ENCODE peak calls at places on chromosomes 16 and 17, in seven cellular contexts. One of them, this sample, is unnamed.

GRCh38 chr17:21007646-21008045 is 35.2 kb downstream of the USP22 start:
- DNase-seq in stimulated activated CD8-positive, alpha-beta memory T cell treated with anti-CD3 and anti-CD28 coated beads, Interleukin-7, amount 100 ng/mL, for 24 hours: no peak
- DNase-seq in fibroblast of the aortic adventitia: no peak
- DNase-seq in activated T-helper 1 cell treated with Interleukin-2 at 50 U/mL for 16 hours: no peak
- DNase-seq in activated CD4-positive, alpha-beta memory T cell treated with anti-CD3 and anti-CD28 coated beads, Interleukin-2, amount 10 ng/mL, durations not matched to agents 7 days and 5 days: no peak
- DNase-seq in AG04450: no peak
- DNase-seq in progenitor cell of endocrine pancreas: no peak
- DNase-seq in this sample: no peak

GRCh38 chr17:67999291-67999911 is 3.1 kb upstream of the C17orf58 start:
- DNase-seq in stimulated activated CD8-positive, alpha-beta memory T cell treated with anti-CD3 and anti-CD28 coated beads, Interleukin-7, amount 100 ng/mL, for 24 hours: no peak
- DNase-seq in fibroblast of the aortic adventitia: no peak
- DNase-seq in activated T-helper 1 cell treated with Interleukin-2 at 50 U/mL for 16 hours: no peak
- DNase-seq in activated CD4-positive, alpha-beta memory T cell treated with anti-CD3 and anti-CD28 coated beads, Interleukin-2, amount 10 ng/mL, durations not matched to agents 7 days and 5 days: no peak
- DNase-seq in AG04450: no peak
- DNase-seq in progenitor cell of endocrine pancreas: no peak
- DNase-seq in this sample: no peak

GRCh38 chr17:49715717-49716279 is 8.0 kb upstream of the SLC35B1 start:
- DNase-seq in stimulated activated CD8-positive, alpha-beta memory T cell treated with anti-CD3 and anti-CD28 coated beads, Interleukin-7, amount 100 ng/mL, for 24 hours: no peak
- DNase-seq in fibroblast of the aortic adventitia: no peak
- DNase-seq in activated T-helper 1 cell treated with Interleukin-2 at 50 U/mL for 16 hours: no peak
- DNase-seq in activated CD4-positive, alpha-beta memory T cell treated with anti-CD3 and anti-CD28 coated beads, Interleukin-2, amount 10 ng/mL, durations not matched to agents 7 days and 5 days: peak
- DNase-seq in AG04450: no peak
- DNase-seq in progenitor cell of endocrine pancreas: no peak
- DNase-seq in this sample: no peak

GRCh38 chr17:17419166-17419565 is 57.6 kb upstream of the MED9 start:
- DNase-seq in stimulated activated CD8-positive, alpha-beta memory T cell treated with anti-CD3 and anti-CD28 coated beads, Interleukin-7, amount 100 ng/mL, for 24 hours: no peak
- DNase-seq in fibroblast of the aortic adventitia: no peak
- DNase-seq in activated T-helper 1 cell treated with Interleukin-2 at 50 U/mL for 16 hours: no peak
- DNase-seq in activated CD4-positive, alpha-beta memory T cell treated with anti-CD3 and anti-CD28 coated beads, Interleukin-2, amount 10 ng/mL, durations not matched to agents 7 days and 5 days: no peak
- DNase-seq in AG04450: no peak
- DNase-seq in progenitor cell of endocrine pancreas: no peak
- DNase-seq in this sample: no peak

GRCh38 chr16:20385844-20386832 is 18.4 kb downstream of the PDILT start:
- DNase-seq in stimulated activated CD8-positive, alpha-beta memory T cell treated with anti-CD3 and anti-CD28 coated beads, Interleukin-7, amount 100 ng/mL, for 24 hours: peak
- DNase-seq in fibroblast of the aortic adventitia: peak
- DNase-seq in activated T-helper 1 cell treated with Interleukin-2 at 50 U/mL for 16 hours: peak
- DNase-seq in activated CD4-positive, alpha-beta memory T cell treated with anti-CD3 and anti-CD28 coated beads, Interleukin-2, amount 10 ng/mL, durations not matched to agents 7 days and 5 days: peak
- DNase-seq in AG04450: peak
- DNase-seq in progenitor cell of endocrine pancreas: peak
- DNase-seq in this sample: peak

GRCh38 chr16:55059146-55059545 is 128.5 kb downstream of the IRX5 start:
- DNase-seq in stimulated activated CD8-positive, alpha-beta memory T cell treated with anti-CD3 and anti-CD28 coated beads, Interleukin-7, amount 100 ng/mL, for 24 hours: no peak
- DNase-seq in fibroblast of the aortic adventitia: no peak
- DNase-seq in activated T-helper 1 cell treated with Interleukin-2 at 50 U/mL for 16 hours: no peak
- DNase-seq in activated CD4-positive, alpha-beta memory T cell treated with anti-CD3 and anti-CD28 coated beads, Interleukin-2, amount 10 ng/mL, durations not matched to agents 7 days and 5 days: no peak
- DNase-seq in AG04450: no peak
- DNase-seq in progenitor cell of endocrine pancreas: no peak
- DNase-seq in this sample: no peak

GRCh38 chr17:58279736-58280479 is 827 bp downstream of the MPO start:
- DNase-seq in stimulated activated CD8-positive, alpha-beta memory T cell treated with anti-CD3 and anti-CD28 coated beads, Interleukin-7, amount 100 ng/mL, for 24 hours: no peak
- DNase-seq in fibroblast of the aortic adventitia: no peak
- DNase-seq in activated T-helper 1 cell treated with Interleukin-2 at 50 U/mL for 16 hours: no peak
- DNase-seq in activated CD4-positive, alpha-beta memory T cell treated with anti-CD3 and anti-CD28 coated beads, Interleukin-2, amount 10 ng/mL, durations not matched to agents 7 days and 5 days: no peak
- DNase-seq in AG04450: no peak
- DNase-seq in progenitor cell of endocrine pancreas: no peak
- DNase-seq in this sample: no peak

GRCh38 chr17:75088902-75089417 is 1.2 kb downstream of the SLC16A5 start:
- DNase-seq in stimulated activated CD8-positive, alpha-beta memory T cell treated with anti-CD3 and anti-CD28 coated beads, Interleukin-7, amount 100 ng/mL, for 24 hours: no peak
- DNase-seq in fibroblast of the aortic adventitia: no peak
- DNase-seq in activated T-helper 1 cell treated with Interleukin-2 at 50 U/mL for 16 hours: no peak
- DNase-seq in activated CD4-positive, alpha-beta memory T cell treated with anti-CD3 and anti-CD28 coated beads, Interleukin-2, amount 10 ng/mL, durations not matched to agents 7 days and 5 days: no peak
- DNase-seq in AG04450: no peak
- DNase-seq in progenitor cell of endocrine pancreas: no peak
- DNase-seq in this sample: no peak

GRCh38 chr16:51326131-51326856 is 175.2 kb upstream of the SALL1 start:
- DNase-seq in stimulated activated CD8-positive, alpha-beta memory T cell treated with anti-CD3 and anti-CD28 coated beads, Interleukin-7, amount 100 ng/mL, for 24 hours: no peak
- DNase-seq in fibroblast of the aortic adventitia: peak
- DNase-seq in activated T-helper 1 cell treated with Interleukin-2 at 50 U/mL for 16 hours: no peak
- DNase-seq in activated CD4-positive, alpha-beta memory T cell treated with anti-CD3 and anti-CD28 coated beads, Interleukin-2, amount 10 ng/mL, durations not matched to agents 7 days and 5 days: no peak
- DNase-seq in AG04450: peak
- DNase-seq in progenitor cell of endocrine pancreas: no peak
- DNase-seq in this sample: no peak

GRCh38 chr16:70694517-70695218 is 8.8 kb upstream of the MTSS2 start:
- DNase-seq in stimulated activated CD8-positive, alpha-beta memory T cell treated with anti-CD3 and anti-CD28 coated beads, Interleukin-7, amount 100 ng/mL, for 24 hours: no peak
- DNase-seq in fibroblast of the aortic adventitia: no peak
- DNase-seq in activated T-helper 1 cell treated with Interleukin-2 at 50 U/mL for 16 hours: no peak
- DNase-seq in activated CD4-positive, alpha-beta memory T cell treated with anti-CD3 and anti-CD28 coated beads, Interleukin-2, amount 10 ng/mL, durations not matched to agents 7 days and 5 days: no peak
- DNase-seq in AG04450: no peak
- DNase-seq in progenitor cell of endocrine pancreas: no peak
- DNase-seq in this sample: no peak

GRCh38 chr16:1338119-1338730 is 4.8 kb downstream of the BAIAP3 start:
- DNase-seq in stimulated activated CD8-positive, alpha-beta memory T cell treated with anti-CD3 and anti-CD28 coated beads, Interleukin-7, amount 100 ng/mL, for 24 hours: no peak
- DNase-seq in fibroblast of the aortic adventitia: no peak
- DNase-seq in activated T-helper 1 cell treated with Interleukin-2 at 50 U/mL for 16 hours: no peak
- DNase-seq in activated CD4-positive, alpha-beta memory T cell treated with anti-CD3 and anti-CD28 coated beads, Interleukin-2, amount 10 ng/mL, durations not matched to agents 7 days and 5 days: no peak
- DNase-seq in AG04450: no peak
- DNase-seq in progenitor cell of endocrine pancreas: peak
- DNase-seq in this sample: no peak

GRCh38 chr16:89545831-89546574 is 14.5 kb upstream of the RPL13 start:
- DNase-seq in stimulated activated CD8-positive, alpha-beta memory T cell treated with anti-CD3 and anti-CD28 coated beads, Interleukin-7, amount 100 ng/mL, for 24 hours: no peak
- DNase-seq in fibroblast of the aortic adventitia: no peak
- DNase-seq in activated T-helper 1 cell treated with Interleukin-2 at 50 U/mL for 16 hours: no peak
- DNase-seq in activated CD4-positive, alpha-beta memory T cell treated with anti-CD3 and anti-CD28 coated beads, Interleukin-2, amount 10 ng/mL, durations not matched to agents 7 days and 5 days: no peak
- DNase-seq in AG04450: no peak
- DNase-seq in progenitor cell of endocrine pancreas: peak
- DNase-seq in this sample: no peak

GRCh38 chr17:81845361-81845760 is 10.5 kb upstream of the PPP1R27 start:
- DNase-seq in stimulated activated CD8-positive, alpha-beta memory T cell treated with anti-CD3 and anti-CD28 coated beads, Interleukin-7, amount 100 ng/mL, for 24 hours: no peak
- DNase-seq in fibroblast of the aortic adventitia: no peak
- DNase-seq in activated T-helper 1 cell treated with Interleukin-2 at 50 U/mL for 16 hours: no peak
- DNase-seq in activated CD4-positive, alpha-beta memory T cell treated with anti-CD3 and anti-CD28 coated beads, Interleukin-2, amount 10 ng/mL, durations not matched to agents 7 days and 5 days: no peak
- DNase-seq in AG04450: no peak
- DNase-seq in progenitor cell of endocrine pancreas: no peak
- DNase-seq in this sample: no peak

GRCh38 chr17:17380156-17380925 is 77.2 kb downstream of the NT5M start:
- DNase-seq in stimulated activated CD8-positive, alpha-beta memory T cell treated with anti-CD3 and anti-CD28 coated beads, Interleukin-7, amount 100 ng/mL, for 24 hours: no peak
- DNase-seq in fibroblast of the aortic adventitia: no peak
- DNase-seq in activated T-helper 1 cell treated with Interleukin-2 at 50 U/mL for 16 hours: no peak
- DNase-seq in activated CD4-positive, alpha-beta memory T cell treated with anti-CD3 and anti-CD28 coated beads, Interleukin-2, amount 10 ng/mL, durations not matched to agents 7 days and 5 days: no peak
- DNase-seq in AG04450: no peak
- DNase-seq in progenitor cell of endocrine pancreas: no peak
- DNase-seq in this sample: no peak

GRCh38 chr16:80120899-80121521 is 419.8 kb upstream of the DYNLRB2 start:
- DNase-seq in stimulated activated CD8-positive, alpha-beta memory T cell treated with anti-CD3 and anti-CD28 coated beads, Interleukin-7, amount 100 ng/mL, for 24 hours: no peak
- DNase-seq in fibroblast of the aortic adventitia: no peak
- DNase-seq in activated T-helper 1 cell treated with Interleukin-2 at 50 U/mL for 16 hours: no peak
- DNase-seq in activated CD4-positive, alpha-beta memory T cell treated with anti-CD3 and anti-CD28 coated beads, Interleukin-2, amount 10 ng/mL, durations not matched to agents 7 days and 5 days: no peak
- DNase-seq in AG04450: no peak
- DNase-seq in progenitor cell of endocrine pancreas: no peak
- DNase-seq in this sample: no peak

GRCh38 chr17:19800571-19800970 is 52.5 kb upstream of the ALDH3A1 start:
- DNase-seq in stimulated activated CD8-positive, alpha-beta memory T cell treated with anti-CD3 and anti-CD28 coated beads, Interleukin-7, amount 100 ng/mL, for 24 hours: no peak
- DNase-seq in fibroblast of the aortic adventitia: no peak
- DNase-seq in activated T-helper 1 cell treated with Interleukin-2 at 50 U/mL for 16 hours: no peak
- DNase-seq in activated CD4-positive, alpha-beta memory T cell treated with anti-CD3 and anti-CD28 coated beads, Interleukin-2, amount 10 ng/mL, durations not matched to agents 7 days and 5 days: no peak
- DNase-seq in AG04450: no peak
- DNase-seq in progenitor cell of endocrine pancreas: no peak
- DNase-seq in this sample: no peak

GRCh38 chr17:7308625-7309433 is 1.4 kb downstream of the EIF5A start:
- DNase-seq in stimulated activated CD8-positive, alpha-beta memory T cell treated with anti-CD3 and anti-CD28 coated beads, Interleukin-7, amount 100 ng/mL, for 24 hours: peak
- DNase-seq in fibroblast of the aortic adventitia: peak
- DNase-seq in activated T-helper 1 cell treated with Interleukin-2 at 50 U/mL for 16 hours: peak
- DNase-seq in activated CD4-positive, alpha-beta memory T cell treated with anti-CD3 and anti-CD28 coated beads, Interleukin-2, amount 10 ng/mL, durations not matched to agents 7 days and 5 days: peak
- DNase-seq in AG04450: no peak
- DNase-seq in progenitor cell of endocrine pancreas: no peak
- DNase-seq in this sample: peak

GRCh38 chr16:28217326-28217725 is 5.6 kb upstream of the XPO6 start:
- DNase-seq in stimulated activated CD8-positive, alpha-beta memory T cell treated with anti-CD3 and anti-CD28 coated beads, Interleukin-7, amount 100 ng/mL, for 24 hours: no peak
- DNase-seq in fibroblast of the aortic adventitia: no peak
- DNase-seq in activated T-helper 1 cell treated with Interleukin-2 at 50 U/mL for 16 hours: no peak
- DNase-seq in activated CD4-positive, alpha-beta memory T cell treated with anti-CD3 and anti-CD28 coated beads, Interleukin-2, amount 10 ng/mL, durations not matched to agents 7 days and 5 days: no peak
- DNase-seq in AG04450: no peak
- DNase-seq in progenitor cell of endocrine pancreas: no peak
- DNase-seq in this sample: no peak

GRCh38 chr16:82059983-82060421 is 24.9 kb downstream of the HSD17B2 start:
- DNase-seq in stimulated activated CD8-positive, alpha-beta memory T cell treated with anti-CD3 and anti-CD28 coated beads, Interleukin-7, amount 100 ng/mL, for 24 hours: no peak
- DNase-seq in fibroblast of the aortic adventitia: no peak
- DNase-seq in activated T-helper 1 cell treated with Interleukin-2 at 50 U/mL for 16 hours: no peak
- DNase-seq in activated CD4-positive, alpha-beta memory T cell treated with anti-CD3 and anti-CD28 coated beads, Interleukin-2, amount 10 ng/mL, durations not matched to agents 7 days and 5 days: no peak
- DNase-seq in AG04450: no peak
- DNase-seq in progenitor cell of endocrine pancreas: no peak
- DNase-seq in this sample: no peak

GRCh38 chr17:38906429-38907172 is 18.8 kb upstream of the LASP1NB start:
- DNase-seq in stimulated activated CD8-positive, alpha-beta memory T cell treated with anti-CD3 and anti-CD28 coated beads, Interleukin-7, amount 100 ng/mL, for 24 hours: no peak
- DNase-seq in fibroblast of the aortic adventitia: no peak
- DNase-seq in activated T-helper 1 cell treated with Interleukin-2 at 50 U/mL for 16 hours: no peak
- DNase-seq in activated CD4-positive, alpha-beta memory T cell treated with anti-CD3 and anti-CD28 coated beads, Interleukin-2, amount 10 ng/mL, durations not matched to agents 7 days and 5 days: no peak
- DNase-seq in AG04450: no peak
- DNase-seq in progenitor cell of endocrine pancreas: no peak
- DNase-seq in this sample: no peak

GRCh38 chr17:76277300-76278267 is 12.4 kb downstream of the UBALD2 start:
- DNase-seq in stimulated activated CD8-positive, alpha-beta memory T cell treated with anti-CD3 and anti-CD28 coated beads, Interleukin-7, amount 100 ng/mL, for 24 hours: no peak
- DNase-seq in fibroblast of the aortic adventitia: no peak
- DNase-seq in activated T-helper 1 cell treated with Interleukin-2 at 50 U/mL for 16 hours: no peak
- DNase-seq in activated CD4-positive, alpha-beta memory T cell treated with anti-CD3 and anti-CD28 coated beads, Interleukin-2, amount 10 ng/mL, durations not matched to agents 7 days and 5 days: peak
- DNase-seq in AG04450: no peak
- DNase-seq in progenitor cell of endocrine pancreas: no peak
- DNase-seq in this sample: no peak

GRCh38 chr16:5905935-5906334 is 808.3 kb upstream of the EEF2KMT start:
- DNase-seq in stimulated activated CD8-positive, alpha-beta memory T cell treated with anti-CD3 and anti-CD28 coated beads, Interleukin-7, amount 100 ng/mL, for 24 hours: no peak
- DNase-seq in fibroblast of the aortic adventitia: no peak
- DNase-seq in activated T-helper 1 cell treated with Interleukin-2 at 50 U/mL for 16 hours: no peak
- DNase-seq in activated CD4-positive, alpha-beta memory T cell treated with anti-CD3 and anti-CD28 coated beads, Interleukin-2, amount 10 ng/mL, durations not matched to agents 7 days and 5 days: no peak
- DNase-seq in AG04450: no peak
- DNase-seq in progenitor cell of endocrine pancreas: no peak
- DNase-seq in this sample: no peak

GRCh38 chr16:31713071-31713944 is 160.3 kb upstream of the ZNF267 start:
- DNase-seq in stimulated activated CD8-positive, alpha-beta memory T cell treated with anti-CD3 and anti-CD28 coated beads, Interleukin-7, amount 100 ng/mL, for 24 hours: peak
- DNase-seq in fibroblast of the aortic adventitia: peak
- DNase-seq in activated T-helper 1 cell treated with Interleukin-2 at 50 U/mL for 16 hours: peak
- DNase-seq in activated CD4-positive, alpha-beta memory T cell treated with anti-CD3 and anti-CD28 coated beads, Interleukin-2, amount 10 ng/mL, durations not matched to agents 7 days and 5 days: peak
- DNase-seq in AG04450: peak
- DNase-seq in progenitor cell of endocrine pancreas: peak
- DNase-seq in this sample: peak

GRCh38 chr16:67150833-67151396 is at the start of gene B3GNT9:
- DNase-seq in stimulated activated CD8-positive, alpha-beta memory T cell treated with anti-CD3 and anti-CD28 coated beads, Interleukin-7, amount 100 ng/mL, for 24 hours: no peak
- DNase-seq in fibroblast of the aortic adventitia: peak
- DNase-seq in activated T-helper 1 cell treated with Interleukin-2 at 50 U/mL for 16 hours: no peak
- DNase-seq in activated CD4-positive, alpha-beta memory T cell treated with anti-CD3 and anti-CD28 coated beads, Interleukin-2, amount 10 ng/mL, durations not matched to agents 7 days and 5 days: peak
- DNase-seq in AG04450: peak
- DNase-seq in progenitor cell of endocrine pancreas: no peak
- DNase-seq in this sample: no peak

GRCh38 chr16:87166934-87167333 is 150.3 kb downstream of the C16orf95 start:
- DNase-seq in stimulated activated CD8-positive, alpha-beta memory T cell treated with anti-CD3 and anti-CD28 coated beads, Interleukin-7, amount 100 ng/mL, for 24 hours: no peak
- DNase-seq in fibroblast of the aortic adventitia: no peak
- DNase-seq in activated T-helper 1 cell treated with Interleukin-2 at 50 U/mL for 16 hours: no peak
- DNase-seq in activated CD4-positive, alpha-beta memory T cell treated with anti-CD3 and anti-CD28 coated beads, Interleukin-2, amount 10 ng/mL, durations not matched to agents 7 days and 5 days: no peak
- DNase-seq in AG04450: no peak
- DNase-seq in progenitor cell of endocrine pancreas: no peak
- DNase-seq in this sample: no peak

GRCh38 chr16:56355221-56355620 is 70.1 kb downstream of the AMFR start:
- DNase-seq in stimulated activated CD8-positive, alpha-beta memory T cell treated with anti-CD3 and anti-CD28 coated beads, Interleukin-7, amount 100 ng/mL, for 24 hours: no peak
- DNase-seq in fibroblast of the aortic adventitia: no peak
- DNase-seq in activated T-helper 1 cell treated with Interleukin-2 at 50 U/mL for 16 hours: no peak
- DNase-seq in activated CD4-positive, alpha-beta memory T cell treated with anti-CD3 and anti-CD28 coated beads, Interleukin-2, amount 10 ng/mL, durations not matched to agents 7 days and 5 days: no peak
- DNase-seq in AG04450: no peak
- DNase-seq in progenitor cell of endocrine pancreas: no peak
- DNase-seq in this sample: no peak

GRCh38 chr17:50093807-50094206 is 1.3 kb upstream of the PDK2 start:
- DNase-seq in stimulated activated CD8-positive, alpha-beta memory T cell treated with anti-CD3 and anti-CD28 coated beads, Interleukin-7, amount 100 ng/mL, for 24 hours: no peak
- DNase-seq in fibroblast of the aortic adventitia: no peak
- DNase-seq in activated T-helper 1 cell treated with Interleukin-2 at 50 U/mL for 16 hours: no peak
- DNase-seq in activated CD4-positive, alpha-beta memory T cell treated with anti-CD3 and anti-CD28 coated beads, Interleukin-2, amount 10 ng/mL, durations not matched to agents 7 days and 5 days: no peak
- DNase-seq in AG04450: no peak
- DNase-seq in progenitor cell of endocrine pancreas: no peak
- DNase-seq in this sample: no peak

GRCh38 chr17:38685485-38685884 is 10.7 kb upstream of the EPOP start:
- DNase-seq in stimulated activated CD8-positive, alpha-beta memory T cell treated with anti-CD3 and anti-CD28 coated beads, Interleukin-7, amount 100 ng/mL, for 24 hours: no peak
- DNase-seq in fibroblast of the aortic adventitia: no peak
- DNase-seq in activated T-helper 1 cell treated with Interleukin-2 at 50 U/mL for 16 hours: no peak
- DNase-seq in activated CD4-positive, alpha-beta memory T cell treated with anti-CD3 and anti-CD28 coated beads, Interleukin-2, amount 10 ng/mL, durations not matched to agents 7 days and 5 days: no peak
- DNase-seq in AG04450: no peak
- DNase-seq in progenitor cell of endocrine pancreas: no peak
- DNase-seq in this sample: no peak

GRCh38 chr17:45395569-45396415 is 36.9 kb downstream of the ARHGAP27 start:
- DNase-seq in stimulated activated CD8-positive, alpha-beta memory T cell treated with anti-CD3 and anti-CD28 coated beads, Interleukin-7, amount 100 ng/mL, for 24 hours: no peak
- DNase-seq in fibroblast of the aortic adventitia: no peak
- DNase-seq in activated T-helper 1 cell treated with Interleukin-2 at 50 U/mL for 16 hours: no peak
- DNase-seq in activated CD4-positive, alpha-beta memory T cell treated with anti-CD3 and anti-CD28 coated beads, Interleukin-2, amount 10 ng/mL, durations not matched to agents 7 days and 5 days: no peak
- DNase-seq in AG04450: no peak
- DNase-seq in progenitor cell of endocrine pancreas: no peak
- DNase-seq in this sample: no peak

GRCh38 chr17:28928061-28928460 is 23.3 kb downstream of the PHF12 start:
- DNase-seq in stimulated activated CD8-positive, alpha-beta memory T cell treated with anti-CD3 and anti-CD28 coated beads, Interleukin-7, amount 100 ng/mL, for 24 hours: no peak
- DNase-seq in fibroblast of the aortic adventitia: peak
- DNase-seq in activated T-helper 1 cell treated with Interleukin-2 at 50 U/mL for 16 hours: no peak
- DNase-seq in activated CD4-positive, alpha-beta memory T cell treated with anti-CD3 and anti-CD28 coated beads, Interleukin-2, amount 10 ng/mL, durations not matched to agents 7 days and 5 days: peak
- DNase-seq in AG04450: no peak
- DNase-seq in progenitor cell of endocrine pancreas: no peak
- DNase-seq in this sample: no peak

GRCh38 chr17:51869387-51869786 is 289.1 kb downstream of the CA10 start:
- DNase-seq in stimulated activated CD8-positive, alpha-beta memory T cell treated with anti-CD3 and anti-CD28 coated beads, Interleukin-7, amount 100 ng/mL, for 24 hours: no peak
- DNase-seq in fibroblast of the aortic adventitia: no peak
- DNase-seq in activated T-helper 1 cell treated with Interleukin-2 at 50 U/mL for 16 hours: no peak
- DNase-seq in activated CD4-positive, alpha-beta memory T cell treated with anti-CD3 and anti-CD28 coated beads, Interleukin-2, amount 10 ng/mL, durations not matched to agents 7 days and 5 days: no peak
- DNase-seq in AG04450: no peak
- DNase-seq in progenitor cell of endocrine pancreas: peak
- DNase-seq in this sample: no peak

GRCh38 chr17:80872011-80872929 is 119.4 kb upstream of the CHMP6 start:
- DNase-seq in stimulated activated CD8-positive, alpha-beta memory T cell treated with anti-CD3 and anti-CD28 coated beads, Interleukin-7, amount 100 ng/mL, for 24 hours: no peak
- DNase-seq in fibroblast of the aortic adventitia: no peak
- DNase-seq in activated T-helper 1 cell treated with Interleukin-2 at 50 U/mL for 16 hours: no peak
- DNase-seq in activated CD4-positive, alpha-beta memory T cell treated with anti-CD3 and anti-CD28 coated beads, Interleukin-2, amount 10 ng/mL, durations not matched to agents 7 days and 5 days: no peak
- DNase-seq in AG04450: no peak
- DNase-seq in progenitor cell of endocrine pancreas: no peak
- DNase-seq in this sample: no peak

GRCh38 chr16:88478889-88479794 is 26.1 kb downstream of the ZFPM1 start:
- DNase-seq in stimulated activated CD8-positive, alpha-beta memory T cell treated with anti-CD3 and anti-CD28 coated beads, Interleukin-7, amount 100 ng/mL, for 24 hours: no peak
- DNase-seq in fibroblast of the aortic adventitia: no peak
- DNase-seq in activated T-helper 1 cell treated with Interleukin-2 at 50 U/mL for 16 hours: no peak
- DNase-seq in activated CD4-positive, alpha-beta memory T cell treated with anti-CD3 and anti-CD28 coated beads, Interleukin-2, amount 10 ng/mL, durations not matched to agents 7 days and 5 days: no peak
- DNase-seq in AG04450: no peak
- DNase-seq in progenitor cell of endocrine pancreas: no peak
- DNase-seq in this sample: no peak

GRCh38 chr17:47224971-47225370 is 15.8 kb downstream of the MYL4 start:
- DNase-seq in stimulated activated CD8-positive, alpha-beta memory T cell treated with anti-CD3 and anti-CD28 coated beads, Interleukin-7, amount 100 ng/mL, for 24 hours: no peak
- DNase-seq in fibroblast of the aortic adventitia: no peak
- DNase-seq in activated T-helper 1 cell treated with Interleukin-2 at 50 U/mL for 16 hours: no peak
- DNase-seq in activated CD4-positive, alpha-beta memory T cell treated with anti-CD3 and anti-CD28 coated beads, Interleukin-2, amount 10 ng/mL, durations not matched to agents 7 days and 5 days: no peak
- DNase-seq in AG04450: no peak
- DNase-seq in progenitor cell of endocrine pancreas: no peak
- DNase-seq in this sample: no peak

GRCh38 chr16:68234188-68235104 is 1.5 kb downstream of the ESRP2 start:
- DNase-seq in stimulated activated CD8-positive, alpha-beta memory T cell treated with anti-CD3 and anti-CD28 coated beads, Interleukin-7, amount 100 ng/mL, for 24 hours: no peak
- DNase-seq in fibroblast of the aortic adventitia: no peak
- DNase-seq in activated T-helper 1 cell treated with Interleukin-2 at 50 U/mL for 16 hours: no peak
- DNase-seq in activated CD4-positive, alpha-beta memory T cell treated with anti-CD3 and anti-CD28 coated beads, Interleukin-2, amount 10 ng/mL, durations not matched to agents 7 days and 5 days: no peak
- DNase-seq in AG04450: no peak
- DNase-seq in progenitor cell of endocrine pancreas: peak
- DNase-seq in this sample: no peak